ENCODE peak calls at places on chromosomes 16 and 17, in six cellular contexts. A, V, F, E, C and Y are unnamed samples.

GRCh38 chr17:30413109-30413508 is 34.4 kb downstream of the CPD start:
- DNase-seq in A (no peak), V (no peak), C (no peak), F (no peak), E (no peak), Y (no peak)

GRCh38 chr17:40952675-40953074 is 14.1 kb downstream of the KRT39 start:
- DNase-seq in E (no peak), F (peak; percentile 97), C (no peak), A (no peak), V (no peak), Y (no peak)

GRCh38 chr16:19548144-19548543 is 7.4 kb upstream of the VPS35L start:
- DNase-seq in A (no peak), E (no peak), C (no peak), F (no peak), V (no peak), Y (no peak)

GRCh38 chr16:58306327-58306726 is 11.5 kb upstream of the PRSS54 start:
- DNase-seq in E (peak; percentile 54), C (no peak), V (no peak), A (no peak), F (peak; percentile 19), Y (no peak)

GRCh38 chr17:53516643-53517042 is 306.1 kb upstream of the KIF2B start:
- DNase-seq in C (no peak), E (no peak), F (no peak), A (no peak), V (no peak), Y (no peak)

GRCh38 chr17:2243953-2244352 is 59.6 kb downstream of the SMG6 start:
- DNase-seq in C (no peak), F (peak; percentile 62), E (no peak), A (no peak), V (no peak), Y (no peak)

GRCh38 chr16:69225136-69225535 is 38.2 kb downstream of the SNTB2 start:
- DNase-seq in A (no peak), V (no peak), F (no peak), C (no peak), E (no peak), Y (no peak)

GRCh38 chr17:79406316-79406715 is 204.5 kb downstream of the RBFOX3 start:
- DNase-seq in A (no peak), V (no peak), C (no peak), E (no peak), F (no peak), Y (no peak)

GRCh38 chr17:27919120-27919519 is 26.0 kb upstream of the LYRM9 start:
- DNase-seq in E (no peak), F (peak; percentile 1), A (no peak), C (no peak), V (no peak), Y (no peak)

GRCh38 chr17:38861399-38861843 is 7.9 kb upstream of the RPL23 start:
- DNase-seq in E (no peak), V (no peak), A (peak; percentile 5), C (no peak), F (no peak), Y (peak; percentile 12)

GRCh38 chr16:13994239-13995106 is 74.5 kb downstream of the ERCC4 start:
- DNase-seq in E (no peak), A (no peak), C (no peak), F (no peak), V (peak; percentile 60), Y (no peak)

GRCh38 chr16:49956915-49957314 is 68.1 kb upstream of the CNEP1R1 start:
- DNase-seq in E (no peak), A (no peak), V (no peak), C (no peak), F (no peak), Y (no peak)

GRCh38 chr17:8253801-8254200 is 4.7 kb downstream of the PFAS start:
- DNase-seq in C (no peak), V (peak; percentile 39), E (no peak), F (no peak), A (peak; percentile 77), Y (no peak)

GRCh38 chr17:57988301-57989010 is 402 bp upstream of the VEZF1 start:
- DNase-seq in F (peak; percentile 69), E (no peak), C (peak; percentile 70), A (peak; percentile 85), V (peak; percentile 78), Y (peak; percentile 86)

GRCh38 chr16:81705261-81705660 is 73.8 kb upstream of the PLCG2 start:
- DNase-seq in F (no peak), E (no peak), V (no peak), C (no peak), A (no peak), Y (no peak)

GRCh38 chr16:38941-39892 is 14.2 kb downstream of the POLR3K start:
- DNase-seq in V (no peak), F (no peak), A (no peak), C (peak; percentile 68), E (peak; percentile 89), Y (peak; percentile 89)

GRCh38 chr17:39173539-39174274 is 7.7 kb upstream of the ARL5C start:
- DNase-seq in E (no peak), C (no peak), A (no peak), V (no peak), F (no peak), Y (no peak)

GRCh38 chr17:44941712-44942331 is 5.8 kb downstream of the KIF18B start:
- DNase-seq in C (no peak), V (no peak), E (no peak), F (no peak), A (no peak), Y (no peak)

GRCh38 chr17:13925579-13925978 is 143.7 kb upstream of the COX10 start:
- DNase-seq in F (no peak), E (no peak), C (no peak), A (no peak), V (no peak), Y (no peak)
- TF ChIP-seq CTCF in F (peak; percentile 3), E (peak; percentile 16), C (no peak), A (no peak), V (no peak), Y (no peak)

DNA sequence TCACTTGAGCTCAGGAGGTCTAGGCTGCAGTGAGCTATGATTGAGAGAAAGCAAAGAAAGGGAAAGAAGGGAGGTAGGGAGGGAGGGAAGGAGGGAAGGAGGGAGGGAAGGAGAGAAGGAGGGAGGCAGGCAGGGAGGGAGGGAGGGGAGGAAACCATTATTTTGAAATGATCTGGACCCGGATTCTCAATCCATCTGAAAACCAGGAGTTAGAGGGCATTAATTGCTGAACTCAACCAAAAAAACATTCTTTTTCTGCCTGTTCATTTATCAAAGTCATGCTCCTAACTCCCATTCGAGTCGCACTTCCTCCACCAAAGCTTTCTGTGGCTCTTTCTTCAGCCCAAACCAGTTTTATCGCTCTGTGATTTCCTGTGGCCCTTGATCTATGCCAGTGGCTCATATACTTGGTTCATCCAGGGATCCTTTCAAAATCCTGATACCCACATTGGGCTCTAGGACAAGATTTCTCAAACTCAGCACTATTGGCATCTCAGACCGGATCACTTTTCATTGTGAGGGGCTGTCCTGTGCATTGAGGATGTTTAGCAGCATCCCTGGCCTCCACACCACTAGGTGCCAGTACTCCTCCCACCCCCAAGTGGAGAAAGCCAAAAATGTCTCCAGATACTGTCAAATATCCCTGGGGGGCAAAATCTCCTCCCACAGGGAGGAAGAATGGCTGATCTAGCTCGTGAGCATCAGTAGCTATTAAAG is 38.2 kb downstream of the CMTM4 start:
- DNase-seq in A (no peak), C (no peak), F (no peak), V (no peak), E (no peak), Y (no peak)
- TF ChIP-seq CTCF in A (no peak), C (no peak), F (no peak), V (no peak), E (no peak), Y (no peak)

GRCh38 chr16:47460755-47461597 is at the start of the genes ITFG1 and PHKB:
- DNase-seq in C (peak; percentile 93), F (peak; percentile 92), E (peak; percentile 97), A (peak; percentile 94), V (peak; percentile 95), Y (peak; percentile 93)
- TF ChIP-seq CTCF in C (peak; percentile 16), F (no peak), E (no peak), A (no peak), V (no peak), Y (no peak)

GRCh38 chr17:4008082-4008435 is 43.8 kb upstream of the ATP2A3 start:
- DNase-seq in V (no peak), C (no peak), A (no peak), E (no peak), F (no peak), Y (no peak)
- TF ChIP-seq CTCF in V (no peak), C (no peak), A (no peak), E (no peak), F (no peak), Y (no peak)